ENCODE peak calls at places on chromosome 21, in six cellular contexts. One of them, this sample, is unnamed.

GRCh38 chr21:42413093-42413492 is 9.4 kb downstream of the UBASH3A start:
- DNase-seq in endothelial cell: no peak
- DNase-seq in fibroblast of mammary gland: no peak
- DNase-seq in HAP-1: no peak
- DNase-seq in lung: no peak
- DNase-seq in ecto neural progenitor cell: no peak
- DNase-seq in this sample: no peak

GRCh38 chr21:41664881-41665765 is 101.7 kb downstream of the RIPK4 start:
- DNase-seq in HAP-1: no peak
- DNase-seq in lung: no peak
- DNase-seq in endothelial cell: no peak
- DNase-seq in fibroblast of mammary gland: peak
- DNase-seq in ecto neural progenitor cell: no peak
- DNase-seq in this sample: no peak

GRCh38 chr21:45581322-45581712 is 39.1 kb upstream of the SLC19A1 start:
- DNase-seq in fibroblast of mammary gland: no peak
- DNase-seq in ecto neural progenitor cell: peak
- DNase-seq in lung: no peak
- DNase-seq in endothelial cell: no peak
- DNase-seq in HAP-1: no peak
- DNase-seq in this sample: no peak

GRCh38 chr21:38277501-38278111 is 20.8 kb downstream of the KCNJ15 start:
- DNase-seq in ecto neural progenitor cell: no peak
- DNase-seq in fibroblast of mammary gland: peak
- DNase-seq in endothelial cell: no peak
- DNase-seq in HAP-1: no peak
- DNase-seq in lung: no peak
- DNase-seq in this sample: no peak

GRCh38 chr21:38833122-38833521 is 27.4 kb downstream of the ETS2 start:
- DNase-seq in lung: no peak
- DNase-seq in HAP-1: no peak
- DNase-seq in ecto neural progenitor cell: no peak
- DNase-seq in fibroblast of mammary gland: no peak
- DNase-seq in endothelial cell: no peak
- DNase-seq in this sample: no peak

GRCh38 chr21:38439336-38439900 is 58.9 kb downstream of the ERG start:
- DNase-seq in endothelial cell: no peak
- DNase-seq in HAP-1: no peak
- DNase-seq in lung: no peak
- DNase-seq in fibroblast of mammary gland: no peak
- DNase-seq in ecto neural progenitor cell: no peak
- DNase-seq in this sample: no peak

GRCh38 chr21:45269861-45270260 is 17.8 kb downstream of the POFUT2 start:
- DNase-seq in HAP-1: no peak
- DNase-seq in fibroblast of mammary gland: no peak
- DNase-seq in lung: no peak
- DNase-seq in endothelial cell: no peak
- DNase-seq in ecto neural progenitor cell: no peak
- DNase-seq in this sample: no peak

GRCh38 chr21:31686272-31686913 is 26.9 kb downstream of the SOD1 start:
- DNase-seq in fibroblast of mammary gland: no peak
- DNase-seq in lung: no peak
- DNase-seq in HAP-1: peak
- DNase-seq in endothelial cell: no peak
- DNase-seq in ecto neural progenitor cell: no peak
- DNase-seq in this sample: no peak

GRCh38 chr21:45208627-45208951 is 79.1 kb downstream of the POFUT2 start:
- DNase-seq in HAP-1: no peak
- DNase-seq in ecto neural progenitor cell: no peak
- DNase-seq in endothelial cell: no peak
- DNase-seq in fibroblast of mammary gland: peak
- DNase-seq in lung: no peak
- DNase-seq in this sample: no peak

GRCh38 chr21:38468989-38469388 is 29.3 kb downstream of the ERG start:
- DNase-seq in endothelial cell: no peak
- DNase-seq in HAP-1: no peak
- DNase-seq in ecto neural progenitor cell: no peak
- DNase-seq in lung: no peak
- DNase-seq in fibroblast of mammary gland: no peak
- DNase-seq in this sample: no peak

GRCh38 chr21:46116846-46117585 is 19.1 kb downstream of the COL6A2 start:
- DNase-seq in endothelial cell: peak
- DNase-seq in lung: no peak
- DNase-seq in fibroblast of mammary gland: peak
- DNase-seq in HAP-1: no peak
- DNase-seq in ecto neural progenitor cell: peak
- DNase-seq in this sample: peak

GRCh38 chr21:22235866-22236590 is 1237.8 kb downstream of the NCAM2 start:
- DNase-seq in ecto neural progenitor cell: no peak
- DNase-seq in fibroblast of mammary gland: no peak
- DNase-seq in HAP-1: no peak
- DNase-seq in lung: no peak
- DNase-seq in endothelial cell: no peak
- DNase-seq in this sample: no peak

GRCh38 chr21:25584833-25585232 is 22.4 kb downstream of the MRPL39 start:
- DNase-seq in ecto neural progenitor cell: no peak
- DNase-seq in fibroblast of mammary gland: no peak
- DNase-seq in endothelial cell: no peak
- DNase-seq in lung: no peak
- DNase-seq in HAP-1: no peak
- DNase-seq in this sample: no peak

GRCh38 chr21:31132574-31133242 is 94.4 kb upstream of the KRTAP19-8 start:
- DNase-seq in ecto neural progenitor cell: no peak
- DNase-seq in endothelial cell: no peak
- DNase-seq in HAP-1: no peak
- DNase-seq in fibroblast of mammary gland: peak
- DNase-seq in lung: no peak
- DNase-seq in this sample: no peak

GRCh38 chr21:38804617-38805281 is 980 bp upstream of the ETS2 start:
- DNase-seq in lung: peak
- DNase-seq in endothelial cell: peak
- DNase-seq in fibroblast of mammary gland: peak
- DNase-seq in ecto neural progenitor cell: peak
- DNase-seq in HAP-1: peak
- DNase-seq in this sample: peak

GRCh38 chr21:15437873-15438272 is 291.9 kb upstream of the USP25 start:
- DNase-seq in lung: no peak
- DNase-seq in fibroblast of mammary gland: peak
- DNase-seq in HAP-1: no peak
- DNase-seq in endothelial cell: no peak
- DNase-seq in ecto neural progenitor cell: no peak
- DNase-seq in this sample: no peak

GRCh38 chr21:40466893-40467483 is 380.0 kb downstream of the DSCAM start:
- DNase-seq in HAP-1: no peak
- DNase-seq in endothelial cell: no peak
- DNase-seq in lung: no peak
- DNase-seq in fibroblast of mammary gland: peak
- DNase-seq in ecto neural progenitor cell: no peak
- DNase-seq in this sample: no peak

GRCh38 chr21:27251752-27252151 is 284.9 kb upstream of the ADAMTS5 start:
- DNase-seq in HAP-1: no peak
- DNase-seq in lung: no peak
- DNase-seq in ecto neural progenitor cell: no peak
- DNase-seq in endothelial cell: no peak
- DNase-seq in fibroblast of mammary gland: no peak
- DNase-seq in this sample: no peak

GRCh38 chr21:25895565-25896205 is 160.9 kb downstream of the GABPA start:
- DNase-seq in HAP-1: peak
- DNase-seq in lung: no peak
- DNase-seq in fibroblast of mammary gland: peak
- DNase-seq in endothelial cell: no peak
- DNase-seq in ecto neural progenitor cell: no peak
- DNase-seq in this sample: no peak

GRCh38 chr21:44012474-44013379 is 618 bp downstream of the TRAPPC10 start:
- DNase-seq in lung: peak
- DNase-seq in endothelial cell: peak
- DNase-seq in ecto neural progenitor cell: peak
- DNase-seq in HAP-1: no peak
- DNase-seq in fibroblast of mammary gland: no peak
- DNase-seq in this sample: peak

GRCh38 chr21:43727571-43728466 is 8.9 kb downstream of the PDXK start:
- DNase-seq in HAP-1: no peak
- DNase-seq in lung: peak
- DNase-seq in ecto neural progenitor cell: peak
- DNase-seq in fibroblast of mammary gland: no peak
- DNase-seq in endothelial cell: no peak
- DNase-seq in this sample: no peak

GRCh38 chr21:18253809-18254208 is 9.2 kb downstream of the CHODL start:
- DNase-seq in endothelial cell: no peak
- DNase-seq in fibroblast of mammary gland: no peak
- DNase-seq in HAP-1: no peak
- DNase-seq in ecto neural progenitor cell: no peak
- DNase-seq in lung: no peak
- DNase-seq in this sample: no peak

GRCh38 chr21:32812035-32812434 is 40.5 kb upstream of the PAXBP1 start:
- DNase-seq in fibroblast of mammary gland: peak
- DNase-seq in endothelial cell: no peak
- DNase-seq in HAP-1: no peak
- DNase-seq in ecto neural progenitor cell: no peak
- DNase-seq in lung: no peak
- DNase-seq in this sample: no peak

GRCh38 chr21:44594406-44594916 is 2.2 kb upstream of the KRTAP10-6 start:
- DNase-seq in ecto neural progenitor cell: no peak
- DNase-seq in endothelial cell: no peak
- DNase-seq in fibroblast of mammary gland: no peak
- DNase-seq in HAP-1: no peak
- DNase-seq in lung: no peak
- DNase-seq in this sample: no peak

GRCh38 chr21:14989359-14989758 is 75.4 kb downstream of the NRIP1 start:
- DNase-seq in endothelial cell: no peak
- DNase-seq in ecto neural progenitor cell: no peak
- DNase-seq in fibroblast of mammary gland: peak
- DNase-seq in HAP-1: no peak
- DNase-seq in lung: no peak
- DNase-seq in this sample: no peak